ENCODE peak calls at places on chromosomes 16 and 17, in ten cellular contexts. G is prostate gland, Z is GM12878, Q is H1, X is vagina, D is stomach, W is transverse colon, P is sigmoid colon, L is breast epithelium, J is endothelial cell of umbilical vein. K is an unnamed sample.

GRCh38 chr17:46192484-46193245 is 564 bp downstream of the KANSL1 start:
- DNase-seq in L (peak; percentile 60), Z (no peak), G (peak; percentile 59), W (peak; percentile 62), J (peak; percentile 73), D (peak; percentile 57), P (peak; percentile 85), Q (peak; percentile 85), X (peak; percentile 88), K (peak; percentile 66)

GRCh38 chr16:4089811-4090293 is 26.4 kb downstream of the ADCY9 start:
- DNase-seq in J (no peak), Q (no peak), W (peak; percentile 38), X (no peak), L (no peak), Z (no peak), G (no peak), P (no peak), D (no peak), K (no peak)

GRCh38 chr16:31093132-31093703 is 1.4 kb downstream of the VKORC1 start:
- DNase-seq in X (no peak), P (no peak), J (no peak), G (no peak), D (no peak), Q (peak; percentile 61), L (no peak), Z (no peak), W (peak; percentile 33), K (no peak)

GRCh38 chr16:62700456-62701280 is 664.4 kb upstream of the CDH8 start:
- DNase-seq in D (no peak), Q (no peak), L (no peak), P (no peak), G (no peak), X (no peak), J (no peak), Z (no peak), W (no peak), K (no peak)

GRCh38 chr17:3647769-3648540 is 11.4 kb downstream of the CTNS start:
- DNase-seq in Q (peak; percentile 69), G (peak; percentile 32), J (peak; percentile 47), X (no peak), Z (no peak), L (no peak), W (peak; percentile 67), P (no peak), D (peak; percentile 72), K (no peak)

GRCh38 chr16:85798901-85799496 is 345 bp downstream of the EMC8 start:
- DNase-seq in Z (no peak), G (no peak), P (no peak), J (peak; percentile 52), W (peak; percentile 24), Q (peak; percentile 57), D (no peak), X (no peak), L (no peak), K (peak; percentile 73)

GRCh38 chr17:57957120-57957850 is 2.1 kb upstream of the CUEDC1 start:
- DNase-seq in Q (peak; percentile 43), P (peak; percentile 55), W (no peak), G (no peak), J (no peak), L (peak; percentile 14), Z (no peak), X (peak; percentile 70), D (peak; percentile 17), K (no peak)

GRCh38 chr17:58447039-58447975 is 30.0 kb upstream of the RNF43 start:
- DNase-seq in W (peak; percentile 81), X (no peak), D (peak; percentile 80), Q (peak; percentile 83), Z (peak; percentile 53), P (no peak), G (peak; percentile 70), J (peak; percentile 78), L (no peak), K (no peak)

GRCh38 chr16:57044931-57045693 is 47.3 kb upstream of the CPNE2 start:
- DNase-seq in J (no peak), D (no peak), L (no peak), Z (no peak), Q (no peak), G (no peak), P (no peak), W (no peak), X (no peak), K (no peak)

GRCh38 chr17:7173687-7174602 is 5.2 kb downstream of the ASGR1 start:
- DNase-seq in W (peak; percentile 50), D (peak; percentile 68), L (no peak), X (no peak), Q (peak; percentile 88), J (peak; percentile 89), P (peak; percentile 76), Z (no peak), G (peak; percentile 47), K (peak; percentile 29)

GRCh38 chr17:75131278-75132017 is at the start of gene NT5C:
- DNase-seq in L (peak; percentile 55), J (peak; percentile 73), D (peak; percentile 82), G (peak; percentile 76), P (peak; percentile 91), X (no peak), Q (peak; percentile 91), W (peak; percentile 90), Z (no peak), K (peak; percentile 96)

GRCh38 chr17:60305141-60305540 is 86.8 kb downstream of the USP32 start:
- DNase-seq in W (no peak), J (no peak), P (no peak), Q (no peak), G (no peak), Z (peak; percentile 59), D (no peak), X (no peak), L (no peak), K (no peak)

GRCh38 chr17:45018514-45019176 is 32.8 kb downstream of the DCAKD start:
- DNase-seq in J (no peak), W (peak; percentile 41), P (no peak), Z (no peak), D (no peak), G (no peak), Q (no peak), X (no peak), L (no peak), K (no peak)

GRCh38 chr16:89257757-89258465 is 40.4 kb downstream of the ZNF778 start:
- DNase-seq in Q (no peak), Z (no peak), J (no peak), P (no peak), W (no peak), L (no peak), X (no peak), D (no peak), G (no peak), K (no peak)

GRCh38 chr16:83433201-83433600 is 374.6 kb upstream of the HSBP1 start:
- DNase-seq in G (no peak), P (no peak), Z (no peak), J (no peak), X (no peak), Q (no peak), W (no peak), L (no peak), D (no peak), K (no peak)

GRCh38 chr17:20890338-20890737 is 152.5 kb downstream of the USP22 start:
- DNase-seq in Q (no peak), W (no peak), Z (no peak), G (no peak), L (no peak), X (no peak), J (no peak), D (no peak), P (no peak), K (no peak)

GRCh38 chr17:75152971-75153853 is 1.1 kb downstream of the JPT1 start:
- DNase-seq in Q (no peak), D (no peak), G (peak; percentile 26), X (no peak), W (peak; percentile 76), L (no peak), P (peak; percentile 69), Z (no peak), J (peak; percentile 49), K (no peak)

GRCh38 chr16:2210386-2211365 is at the start of gene BRICD5:
- DNase-seq in D (no peak), J (no peak), L (no peak), Q (no peak), Z (no peak), W (no peak), X (no peak), G (no peak), P (no peak), K (no peak)
- TF ChIP-seq POLR2AphosphoS5 in D (no peak), J (no peak), L (no peak), Q (peak; percentile 21), Z (no peak), W (no peak), X (no peak), G (no peak), P (no peak), K (peak; percentile 11)

GRCh38 chr16:68084504-68085258 is 489 bp upstream of the NFATC3 start:
- DNase-seq in D (peak; percentile 82), L (peak; percentile 84), Z (peak; percentile 71), Q (peak; percentile 89), J (peak; percentile 81), W (peak; percentile 92), X (peak; percentile 99), P (peak; percentile 95), G (peak; percentile 81), K (peak; percentile 88)

GRCh38 chr16:68083861-68084503 is 1.2 kb upstream of the NFATC3 start:
- DNase-seq in Q (no peak), L (peak; percentile 33), X (no peak), D (no peak), J (no peak), Z (no peak), W (no peak), P (peak; percentile 76), G (no peak), K (no peak)

GRCh38 chr16:68086336-68086821 is 1.2 kb downstream of the NFATC3 start:
- DNase-seq in G (no peak), P (no peak), J (peak; percentile 69), X (no peak), L (no peak), Q (no peak), W (no peak), Z (no peak), D (no peak), K (no peak)

GRCh38 chr16:68086860-68087268 is 1.7 kb downstream of the NFATC3 start:
- DNase-seq in D (no peak), Z (no peak), W (no peak), Q (no peak), P (no peak), G (no peak), J (no peak), X (no peak), L (no peak), K (no peak)

GRCh38 chr16:68085259-68086071 is at the start of gene NFATC3:
- DNase-seq in W (peak; percentile 99), L (peak; percentile 98), Q (peak; percentile 97), P (peak; percentile 99), Z (no peak), J (peak; percentile 95), G (peak; percentile 98), X (no peak), D (peak; percentile 99), K (peak; percentile 88)
- TF ChIP-seq POLR2A in W (peak; percentile 58), L (no peak), Q (peak; percentile 44), P (no peak), Z (peak; percentile 80), J (no peak), G (peak; percentile 73), X (peak; percentile 51), D (no peak), K (no peak)

GRCh38 chr17:205176-205538 is 23.7 kb upstream of the DOC2B start:
- DNase-seq in L (no peak), G (no peak), Z (no peak), J (no peak), Q (no peak), D (no peak), P (peak; percentile 54), W (no peak), X (no peak), K (no peak)
- TF ChIP-seq POLR2AphosphoS5 in L (no peak), G (no peak), Z (no peak), J (no peak), Q (no peak), D (no peak), P (no peak), W (no peak), X (no peak), K (no peak)

GRCh38 chr17:42679492-42680330 is 1.9 kb downstream of the CCR10 start:
- DNase-seq in X (no peak), L (peak; percentile 59), W (peak; percentile 85), Z (no peak), Q (peak; percentile 91), P (peak; percentile 89), G (peak; percentile 78), J (peak; percentile 82), D (peak; percentile 86), K (peak; percentile 66)
- TF ChIP-seq POLR2A in X (no peak), L (no peak), W (peak; percentile 43), Z (peak; percentile 83), Q (no peak), P (no peak), G (peak; percentile 43), J (no peak), D (no peak), K (peak; percentile 52)

K was measured in GM12892.